ENCODE peak calls at places on chromosomes 13 and 19, in nine cellular contexts. D is IMR-90, L is AG09319, E is type B pancreatic cell, X is endothelial cell, Z is breast epithelium, K is tibial nerve, R is RWPE1, Y is heart left ventricle. T is an unnamed sample.

GRCh38 chr13:76973920-76974617 is 17.8 kb upstream of the CLN5 start:
- DNase-seq in X (no peak), Y (no peak), K (no peak), R (no peak), L (no peak), E (no peak), D (no peak), Z (no peak), T (no peak)

GRCh38 chr13:98658131-98658530 is 81.2 kb upstream of the STK24 start:
- DNase-seq in L (no peak), Y (no peak), X (no peak), R (no peak), Z (no peak), K (no peak), D (no peak), E (no peak), T (no peak)

GRCh38 chr19:51614789-51615188 is 15.4 kb downstream of the SIGLEC5 start:
- DNase-seq in R (no peak), E (no peak), D (no peak), X (no peak), Y (no peak), K (no peak), Z (no peak), L (no peak), T (no peak)

GRCh38 chr13:36074659-36075058 is 56.5 kb downstream of the DCLK1 start:
- DNase-seq in X (no peak), E (no peak), D (no peak), Y (no peak), L (no peak), K (no peak), R (no peak), Z (no peak), T (peak; percentile 2)

GRCh38 chr19:7833225-7834156 is 3.5 kb downstream of the EVI5L start:
- DNase-seq in R (peak; percentile 91), D (peak; percentile 33), Y (peak; percentile 81), Z (no peak), E (no peak), K (peak; percentile 34), X (no peak), L (no peak), T (no peak)

GRCh38 chr19:13817018-13817614 is 21.9 kb downstream of the ZSWIM4 start:
- DNase-seq in K (no peak), L (no peak), D (no peak), R (no peak), X (no peak), Z (no peak), Y (no peak), E (no peak), T (no peak)

GRCh38 chr13:66033924-66034323 is 1196.2 kb downstream of the PCDH9 start:
- DNase-seq in E (no peak), Z (no peak), X (no peak), L (no peak), R (no peak), Y (no peak), K (no peak), D (no peak), T (no peak)

GRCh38 chr13:95921485-95921884 is 131.7 kb downstream of the UGGT2 start:
- DNase-seq in L (no peak), K (no peak), R (no peak), X (no peak), Z (no peak), Y (no peak), D (peak; percentile 14), E (no peak), T (no peak)

GRCh38 chr19:39154626-39155100 is 29.1 kb downstream of the PAK4 start:
- DNase-seq in Y (no peak), K (no peak), L (no peak), Z (peak; percentile 85), D (no peak), X (no peak), E (no peak), R (peak; percentile 74), T (no peak)

GRCh38 chr13:27011661-27012060 is 159.9 kb downstream of the USP12 start:
- DNase-seq in L (no peak), Z (no peak), K (no peak), Y (no peak), E (no peak), X (no peak), R (no peak), D (no peak), T (no peak)

GRCh38 chr19:33156354-33156753 is 24.4 kb downstream of the WDR88 start:
- DNase-seq in Y (no peak), D (peak; percentile 41), X (no peak), R (no peak), E (no peak), K (no peak), Z (no peak), L (no peak), T (no peak)

GRCh38 chr13:28100149-28101121 is at the start of gene FLT3:
- DNase-seq in E (no peak), K (no peak), D (peak; percentile 38), Z (no peak), R (peak; percentile 41), Y (peak; percentile 67), L (no peak), X (peak; percentile 21), T (peak; percentile 38)

GRCh38 chr19:54208784-54209057 is 8.1 kb downstream of the RPS9 start:
- DNase-seq in L (no peak), E (no peak), R (no peak), X (no peak), Y (no peak), Z (no peak), D (no peak), K (no peak), T (no peak)

GRCh38 chr19:7528522-7529245 is 6.3 kb downstream of the MCOLN1 start:
- DNase-seq in L (no peak), Z (no peak), X (no peak), D (no peak), Y (peak; percentile 51), E (no peak), K (no peak), R (no peak), T (no peak)

GRCh38 chr19:47641891-47642485 is 33.1 kb downstream of the BICRA start:
- DNase-seq in D (no peak), X (no peak), E (no peak), R (no peak), K (no peak), Y (no peak), L (no peak), Z (no peak), T (no peak)

GRCh38 chr19:4229179-4229931 is at the start of gene EBI3:
- DNase-seq in D (peak; percentile 65), K (no peak), X (peak; percentile 44), Z (no peak), E (no peak), R (no peak), Y (no peak), L (no peak), T (peak; percentile 35)

GRCh38 chr13:112032186-112032835 is 34.6 kb upstream of the SOX1 start:
- DNase-seq in X (no peak), K (no peak), R (peak; percentile 82), Y (no peak), E (no peak), D (peak; percentile 1), L (no peak), Z (peak; percentile 27), T (no peak)

GRCh38 chr19:45402469-45403070 is 2.3 kb downstream of the PPP1R13L start:
- DNase-seq in R (peak; percentile 90), K (no peak), L (no peak), Y (peak; percentile 76), Z (peak; percentile 72), E (no peak), D (no peak), X (peak; percentile 79), T (peak; percentile 59)

DNA sequence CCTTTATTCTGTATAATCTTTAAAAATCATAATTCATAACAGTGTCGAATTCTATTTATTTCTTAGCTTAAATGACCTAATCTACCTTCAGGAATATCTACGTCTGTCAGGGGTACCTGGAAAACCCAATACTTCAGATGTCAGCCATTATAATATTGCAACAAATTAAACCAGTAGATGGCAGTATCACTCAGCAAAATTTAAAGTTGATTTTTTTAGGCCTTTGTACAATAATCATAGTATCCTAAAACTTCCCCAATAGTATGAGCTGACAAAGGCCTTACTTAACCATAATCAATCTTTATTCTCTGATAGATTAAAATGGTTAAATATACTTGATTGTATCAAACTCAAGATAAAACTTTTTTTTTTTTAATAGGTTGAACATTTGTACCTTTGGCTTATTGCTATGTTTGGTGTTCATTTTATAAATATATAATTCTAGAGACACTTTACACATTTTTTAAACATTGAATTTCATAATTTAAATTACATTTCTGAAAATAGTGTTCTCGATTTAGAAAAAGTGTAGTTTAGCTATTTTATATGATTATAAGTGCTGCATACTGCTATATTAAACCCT is 830.2 kb upstream of the SPRY2 start:
- DNase-seq in Z (no peak), K (no peak), R (peak; percentile 4), E (no peak), Y (no peak), D (no peak), L (no peak), X (no peak), T (no peak)
- TF ChIP-seq CTCF in Z (peak; percentile 49), K (peak; percentile 33), R (peak; percentile 65), E (peak; percentile 87), Y (peak; percentile 36), D (peak; percentile 47), L (peak; percentile 31), X (peak; percentile 83), T (peak; percentile 89)

GRCh38 chr19:1252818-1253513 is 4.6 kb downstream of the MIDN start:
- DNase-seq in R (peak; percentile 85), E (no peak), Y (peak; percentile 96), Z (peak; percentile 93), X (no peak), L (peak; percentile 96), D (peak; percentile 97), K (peak; percentile 88), T (no peak)
- TF ChIP-seq CTCF in R (no peak), E (no peak), Y (no peak), Z (no peak), X (no peak), L (peak; percentile 5), D (peak; percentile 24), K (no peak), T (no peak)

GRCh38 chr13:105058517-105058916 is 1476.9 kb downstream of the EFNB2 start:
- DNase-seq in D (no peak), L (no peak), X (no peak), Z (no peak), Y (no peak), R (no peak), K (no peak), E (no peak), T (no peak)
- TF ChIP-seq CTCF in D (no peak), L (no peak), X (no peak), Z (no peak), Y (no peak), R (no peak), K (no peak), E (no peak), T (no peak)

DNA sequence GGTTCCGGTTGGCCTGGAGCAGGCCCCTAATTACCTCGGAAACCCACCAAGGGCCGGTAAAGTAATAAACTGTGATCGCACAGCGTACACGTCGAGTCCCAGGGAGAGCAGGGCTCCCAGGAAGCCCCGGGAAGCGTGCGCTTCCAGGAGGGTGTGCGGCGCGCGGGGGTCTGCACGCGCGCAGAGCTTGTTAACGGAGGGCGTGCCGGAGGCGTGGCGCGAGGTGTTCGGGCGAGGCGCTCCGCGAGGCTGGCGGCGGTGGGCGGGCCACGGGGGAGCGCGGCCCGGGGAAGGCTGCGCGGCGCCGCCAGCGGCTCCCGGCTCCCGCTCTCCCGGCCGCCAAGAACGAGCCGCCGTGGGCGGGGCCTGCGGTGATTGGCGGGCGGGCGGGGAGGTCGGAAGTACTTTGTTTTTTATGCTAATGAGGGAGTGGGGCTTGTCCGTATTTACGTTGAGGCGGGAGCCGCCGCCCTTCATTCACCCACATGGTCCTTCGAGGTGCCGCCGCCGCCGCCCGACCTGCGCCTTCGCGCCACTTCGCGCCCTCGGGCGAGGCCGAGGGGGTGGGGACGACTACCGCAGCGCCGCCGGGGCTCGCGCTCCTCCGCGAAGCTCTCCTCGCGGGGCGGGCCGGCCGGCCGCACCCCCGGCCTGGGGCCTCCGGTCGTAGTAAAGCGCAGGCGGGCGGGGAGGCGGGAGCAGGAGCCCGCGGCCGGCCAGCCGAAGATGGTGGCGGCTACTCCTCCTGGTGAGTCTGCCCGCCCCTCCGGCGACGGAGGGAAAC is at the start of gene MIR17HG:
- DNase-seq in R (peak; percentile 86), X (peak; percentile 84), Y (peak; percentile 93), E (peak; percentile 91), D (peak; percentile 72), K (peak; percentile 82), L (no peak), Z (peak; percentile 84), T (peak; percentile 78)
- TF ChIP-seq CTCF in R (no peak), X (no peak), Y (no peak), E (peak; percentile 5), D (no peak), K (no peak), L (no peak), Z (no peak), T (no peak)